ENCODE peak calls at places on chromosomes 16 and 17, in five cellular contexts. C is GM12878, D is HCT116, R is hepatocyte, V is IMR-90. F is an unnamed sample. For H3K36me3 and H3K9me3, the result is how much of the 10 kb centered on the place peaks cover.

GRCh38 chr16:15653227-15653626 is 3.2 kb downstream of the NDE1 start:
- DNase-seq in C (no peak), R (no peak), D (no peak), V (peak), F (no peak)

GRCh38 chr17:72942594-72942993 is 149.9 kb downstream of the SLC39A11 start:
- DNase-seq in V (peak), R (no peak), D (no peak), C (no peak), F (no peak)

GRCh38 chr17:4948997-4949320 is 629 bp upstream of the PFN1 start:
- DNase-seq in V (peak), R (peak), C (no peak), D (peak), F (peak)

GRCh38 chr16:3691778-3692177 is 25.5 kb downstream of the TRAP1 start:
- DNase-seq in C (no peak), R (no peak), V (no peak), D (no peak), F (no peak)

GRCh38 chr17:40025991-40026815 is 11.0 kb downstream of the CSF3 start:
- DNase-seq in V (no peak), R (peak), D (no peak), C (no peak), F (no peak)

GRCh38 chr17:69716571-69716970 is 302.1 kb downstream of the MAP2K6 start:
- DNase-seq in V (no peak), C (no peak), R (no peak), D (no peak), F (no peak)

GRCh38 chr16:11258553-11259287 is 2.7 kb upstream of the SOCS1 start:
- DNase-seq in C (peak), R (no peak), D (no peak), V (no peak), F (peak)

GRCh38 chr17:61208301-61209098 is 191.1 kb upstream of the TBX2 start:
- DNase-seq in D (no peak), C (no peak), V (peak), R (peak), F (no peak)

GRCh38 chr17:79836952-79837887 is 2.0 kb downstream of the CBX4 start:
- DNase-seq in R (peak), D (peak), V (peak), C (no peak), F (peak)

GRCh38 chr16:1832831-1833454 is 5.9 kb downstream of the FAHD1 start:
- DNase-seq in D (no peak), C (no peak), R (peak), V (no peak), F (no peak)

GRCh38 chr16:1831537-1832075 is 4.6 kb downstream of the FAHD1 start:
- DNase-seq in C (no peak), V (no peak), R (no peak), D (no peak), F (no peak)

GRCh38 chr16:1826691-1827573 is at the start of the genes FAHD1 and HAGH:
- DNase-seq in V (peak), D (peak), R (peak), C (peak), F (peak)

GRCh38 chr16:1828645-1829410 is 1.8 kb downstream of the FAHD1 start:
- DNase-seq in C (no peak), V (no peak), R (peak), D (no peak), F (no peak)

GRCh38 chr16:1830213-1830612 is 3.2 kb downstream of the FAHD1 start:
- DNase-seq in R (peak), C (no peak), V (no peak), D (no peak), F (no peak)
- H3K36me3 ChIP-seq in R (under half), C (under half), V (under half), D (under half), F (under half)

GRCh38 chr16:85191341-85191965 is 79.2 kb upstream of the CIBAR2 start:
- DNase-seq in D (no peak), C (no peak), V (no peak), R (no peak), F (no peak)
- H3K4me2 ChIP-seq in D (no peak), C (no peak), V (no peak), R (no peak), F (no peak)

DNA sequence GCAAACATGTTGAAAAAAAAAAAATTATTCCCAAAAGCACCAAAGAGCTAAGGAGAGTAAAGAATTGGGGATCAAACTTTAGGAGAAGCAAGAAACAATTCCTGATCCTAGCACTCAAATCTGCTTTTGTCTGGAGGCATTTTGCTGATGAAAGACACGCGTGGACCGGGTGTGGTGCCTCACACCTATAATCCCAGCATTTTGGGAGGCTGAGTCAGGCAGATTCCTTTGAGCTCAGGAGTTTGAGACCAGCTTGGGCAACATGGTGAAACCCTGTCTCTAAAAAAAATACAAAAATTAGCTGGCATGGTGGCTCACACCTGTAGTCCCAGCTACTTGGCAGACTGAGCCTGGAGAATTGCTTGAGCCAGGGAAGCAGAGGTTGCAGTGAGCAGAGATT is 35.4 kb downstream of the ZFP90 start:
- DNase-seq in R (no peak), C (no peak), D (no peak), V (no peak), F (no peak)
- H3K9me3 ChIP-seq in R (under half), C (under half), D (under half), V (half or more), F (under half)

GRCh38 chr17:82444284-82444893 is 6.2 kb downstream of the CYBC1 start:
- DNase-seq in R (no peak), D (no peak), C (no peak), V (no peak), F (no peak)

GRCh38 chr17:82444941-82445521 is 5.5 kb downstream of the CYBC1 start:
- DNase-seq in R (no peak), C (no peak), V (no peak), D (no peak), F (no peak)

GRCh38 chr17:82446124-82446523 is 4.4 kb downstream of the CYBC1 start:
- DNase-seq in V (no peak), C (no peak), D (no peak), R (no peak), F (no peak)

GRCh38 chr17:82446649-82447048 is 3.9 kb downstream of the CYBC1 start:
- DNase-seq in C (no peak), V (no peak), D (no peak), R (no peak), F (no peak)

DNA sequence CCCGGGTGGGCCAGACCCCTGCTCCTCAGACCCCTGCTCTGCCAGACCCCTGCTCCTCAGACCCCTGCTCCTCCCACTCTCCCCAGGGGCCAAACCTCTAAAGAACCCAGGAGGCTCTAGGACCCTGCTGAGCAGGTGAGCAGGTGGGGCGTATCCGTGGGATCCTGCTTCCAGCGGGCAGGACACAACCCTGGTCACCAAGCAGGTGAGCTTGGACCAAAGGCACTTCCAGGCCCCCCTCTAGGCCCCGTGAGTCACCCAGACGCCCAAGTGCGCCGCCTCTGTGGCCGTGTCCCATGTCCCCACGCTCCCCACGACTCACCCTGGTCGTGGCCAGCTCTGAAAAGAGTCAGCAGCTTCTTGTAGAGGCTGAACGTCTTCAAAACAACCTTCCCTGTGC is 5.0 kb downstream of the CYBC1 start:
- DNase-seq in R (no peak), D (no peak), V (no peak), C (no peak), F (no peak)
- H3K36me3 ChIP-seq in R (under half), D (under half), V (under half), C (under half), F (under half)

DNA sequence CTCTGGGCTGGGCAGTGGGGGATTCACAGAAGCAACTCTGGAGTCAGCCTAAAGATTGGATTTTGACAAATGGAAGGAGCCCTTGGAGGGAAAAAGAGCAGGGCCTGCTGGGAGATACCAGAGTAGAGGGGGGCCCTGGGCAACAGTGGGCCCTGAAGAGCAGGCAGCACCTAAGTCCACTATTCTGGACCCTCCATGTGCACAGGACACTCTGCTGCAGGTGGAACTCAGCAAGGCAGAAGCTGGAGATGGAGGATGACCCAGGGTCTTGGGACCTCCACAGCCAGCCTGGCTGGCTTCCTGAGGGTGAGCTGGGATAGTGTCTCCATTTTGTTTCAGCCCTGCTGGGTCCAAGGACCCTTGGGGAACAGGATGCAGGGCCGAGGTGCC is 63.0 kb upstream of the TEX2 start:
- DNase-seq in D (no peak), R (no peak), C (no peak), V (no peak), F (no peak)
- H3K4me2 ChIP-seq in D (no peak), R (no peak), C (no peak), V (no peak), F (no peak)